ENCODE peak calls at places on chromosomes 16 and 17, in seven cellular contexts. K is heart left ventricle, F is lower leg skin, B is adrenal gland, O is Peyer's patch, A is NB4, Q is spleen. Y is an unnamed sample.

GRCh38 chr17:82365586-82366295 is 5.8 kb upstream of the UTS2R start:
- DNase-seq in K (no peak), F (no peak), B (no peak), O (no peak), A (no peak), Q (no peak), Y (no peak)

GRCh38 chr17:5888811-5889210 is 181.4 kb upstream of the WSCD1 start:
- DNase-seq in K (no peak), F (no peak), B (no peak), O (no peak), A (no peak), Q (no peak), Y (no peak)

GRCh38 chr16:63617990-63618763 is 1503.7 kb downstream of the CDH11 start:
- DNase-seq in K (peak), F (peak), B (no peak), O (no peak), A (peak), Q (no peak), Y (no peak)

GRCh38 chr16:4317471-4318170 is 1.8 kb downstream of the GLIS2 start:
- DNase-seq in K (no peak), F (no peak), B (peak), O (no peak), A (peak), Q (no peak), Y (peak)

GRCh38 chr17:81397314-81398169 is 2.3 kb downstream of the BAHCC1 start:
- DNase-seq in K (no peak), F (no peak), B (peak), O (no peak), A (peak), Q (no peak), Y (no peak)

GRCh38 chr17:75878174-75878998 is at the start of gene TRIM47:
- DNase-seq in K (peak), F (no peak), B (peak), O (peak), A (peak), Q (peak), Y (peak)

GRCh38 chr16:8469102-8469778 is 121.1 kb downstream of the TMEM114 start:
- DNase-seq in K (no peak), F (no peak), B (no peak), O (no peak), A (no peak), Q (no peak), Y (no peak)

GRCh38 chr16:87721622-87722565 is 43.9 kb downstream of the KLHDC4 start:
- DNase-seq in K (no peak), F (no peak), B (no peak), O (no peak), A (no peak), Q (no peak), Y (no peak)

GRCh38 chr16:88479795-88480760 is 27.0 kb downstream of the ZFPM1 start:
- DNase-seq in K (no peak), F (no peak), B (no peak), O (peak), A (peak), Q (peak), Y (no peak)

GRCh38 chr16:68754117-68754792 is 17.2 kb downstream of the CDH1 start:
- DNase-seq in K (no peak), F (no peak), B (no peak), O (no peak), A (no peak), Q (no peak), Y (no peak)

GRCh38 chr17:6700948-6701307 is 12.2 kb downstream of the SLC13A5 start:
- DNase-seq in K (no peak), F (no peak), B (no peak), O (no peak), A (no peak), Q (no peak), Y (no peak)

GRCh38 chr17:21399476-21400203 is 23.5 kb downstream of the KCNJ12 start:
- DNase-seq in K (no peak), F (no peak), B (no peak), O (no peak), A (no peak), Q (no peak), Y (no peak)

GRCh38 chr17:31148205-31148604 is 53.4 kb downstream of the NF1 start:
- DNase-seq in K (no peak), F (no peak), B (no peak), O (no peak), A (no peak), Q (no peak), Y (no peak)

GRCh38 chr17:75845058-75845711 is 981 bp upstream of the UNC13D start:
- DNase-seq in K (peak), F (peak), B (peak), O (peak), A (peak), Q (peak), Y (peak)

DNA sequence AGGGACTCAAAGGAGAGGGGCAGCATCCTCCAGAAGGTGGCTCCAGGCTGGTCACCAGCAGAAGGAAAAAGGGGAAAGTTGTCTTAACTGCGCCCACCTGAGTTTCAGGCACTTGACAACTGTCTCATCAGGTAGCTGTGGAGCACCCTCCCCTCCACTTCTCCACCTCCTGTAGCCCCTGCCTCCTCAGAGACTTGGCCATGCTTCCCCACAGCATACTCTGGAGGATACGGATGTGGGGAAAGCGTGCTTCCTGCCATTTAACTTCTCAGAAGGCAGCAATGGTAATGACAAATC is 17.9 kb downstream of the CFAP20 start:
- DNase-seq in K (no peak), F (no peak), B (no peak), O (no peak), A (no peak), Q (no peak), Y (no peak)
- TF ChIP-seq CTCF in K (no peak), F (no peak), B (no peak), O (no peak), A (no peak), Q (no peak), Y (no peak)

GRCh38 chr17:59618894-59619312 is 792 bp upstream of the CLTC start:
- DNase-seq in K (no peak), F (no peak), B (no peak), O (no peak), A (no peak), Q (no peak), Y (no peak)
- TF ChIP-seq POLR2A in K (no peak), F (no peak), B (no peak), O (peak), A (peak), Q (no peak), Y (no peak)

GRCh38 chr16:72357860-72358259 is 185.9 kb upstream of the PMFBP1 start:
- DNase-seq in K (no peak), F (no peak), B (no peak), O (no peak), A (no peak), Q (no peak), Y (no peak)
- TF ChIP-seq CTCF in K (no peak), F (no peak), B (no peak), O (no peak), A (no peak), Q (no peak), Y (no peak)

GRCh38 chr17:78884876-78885667 is 17.9 kb downstream of the CEP295NL start:
- DNase-seq in K (no peak), F (no peak), B (no peak), O (no peak), A (no peak), Q (no peak), Y (no peak)

GRCh38 chr17:78883090-78883532 is 19.9 kb downstream of the CEP295NL start:
- DNase-seq in K (peak), F (peak), B (peak), O (no peak), A (peak), Q (peak), Y (peak)

GRCh38 chr17:78884148-78884870 is 18.7 kb downstream of the CEP295NL start:
- DNase-seq in K (no peak), F (no peak), B (peak), O (no peak), A (no peak), Q (no peak), Y (peak)

GRCh38 chr17:78882546-78883089 is 20.4 kb downstream of the CEP295NL start:
- DNase-seq in K (peak), F (no peak), B (no peak), O (no peak), A (peak), Q (peak), Y (no peak)

GRCh38 chr17:78883533-78884131 is 19.4 kb downstream of the CEP295NL start:
- DNase-seq in K (peak), F (peak), B (peak), O (no peak), A (peak), Q (peak), Y (peak)
- TF ChIP-seq POLR2A in K (no peak), F (no peak), B (peak), O (no peak), A (no peak), Q (no peak), Y (peak)

DNA sequence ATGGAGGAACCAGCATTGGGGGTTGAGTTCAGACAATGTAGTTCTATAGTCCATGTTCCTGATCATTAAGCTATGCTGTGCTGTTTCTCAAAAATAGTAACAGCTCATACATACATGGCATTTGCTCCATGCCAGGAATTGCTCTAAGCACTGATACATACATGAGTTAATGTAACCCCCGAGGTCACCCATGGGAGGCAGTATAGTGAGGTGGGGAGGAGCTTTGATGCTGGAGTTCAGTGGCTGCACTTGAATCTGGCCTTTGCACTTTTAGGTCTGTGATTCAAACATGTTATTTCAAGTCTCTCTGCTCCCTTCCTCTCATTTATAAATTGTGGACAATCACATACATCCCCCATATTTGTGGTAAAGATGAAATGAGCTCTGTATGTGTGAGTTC is 223.1 kb upstream of the WSB1 start:
- DNase-seq in K (no peak), F (no peak), B (no peak), O (no peak), A (no peak), Q (no peak), Y (no peak)
- TF ChIP-seq CTCF in K (no peak), F (no peak), B (no peak), O (no peak), A (no peak), Q (no peak), Y (no peak)